ENCODE peak calls at places on chromosomes 13 and 19, in seven cellular contexts. B is cardiac muscle cell, R is heart left ventricle, V is lower leg skin, P is GM23248, A is left ventricle myocardium inferior, X is esophagus squamous epithelium. S is an unnamed sample.

GRCh38 chr19:18049390-18049789 is 37.3 kb downstream of the IL12RB1 start:
- DNase-seq in B (no peak), R (peak; percentile 97), V (peak; percentile 95), P (peak; percentile 63), A (peak; percentile 96), X (no peak), S (peak; percentile 55)

GRCh38 chr19:16185925-16186234 is 670 bp downstream of the FAM32A start:
- DNase-seq in B (peak; percentile 73), R (no peak), V (no peak), P (no peak), A (no peak), X (no peak), S (no peak)

GRCh38 chr19:41187884-41188279 is 5.1 kb upstream of the CYP2S1 start:
- DNase-seq in B (no peak), R (no peak), V (no peak), P (no peak), A (no peak), X (no peak), S (no peak)

GRCh38 chr19:6509118-6509971 is 7.2 kb upstream of the TUBB4A start:
- DNase-seq in B (no peak), R (peak; percentile 40), V (peak; percentile 93), P (peak; percentile 40), A (peak; percentile 32), X (no peak), S (peak; percentile 83)

GRCh38 chr19:4656102-4656501 is 14.0 kb downstream of the MYDGF start:
- DNase-seq in B (no peak), R (no peak), V (no peak), P (no peak), A (no peak), X (no peak), S (no peak)

GRCh38 chr19:17560205-17560595 is 4.8 kb downstream of the COLGALT1 start:
- DNase-seq in B (no peak), R (peak; percentile 45), V (no peak), P (peak; percentile 95), A (no peak), X (no peak), S (no peak)

GRCh38 chr19:47176071-47176626 is 45.5 kb downstream of the SAE1 start:
- DNase-seq in B (no peak), R (no peak), V (no peak), P (peak; percentile 81), A (no peak), X (no peak), S (no peak)

GRCh38 chr19:6164906-6165531 is 29.6 kb downstream of the ACSBG2 start:
- DNase-seq in B (no peak), R (no peak), V (peak; percentile 2), P (peak; percentile 5), A (no peak), X (no peak), S (no peak)

GRCh38 chr19:13839193-13839937 is 37.6 kb upstream of the NANOS3 start:
- DNase-seq in B (peak; percentile 36), R (peak; percentile 97), V (peak; percentile 97), P (peak; percentile 94), A (peak; percentile 95), X (no peak), S (no peak)

GRCh38 chr19:42420055-42420544 is 7.1 kb downstream of the LIPE start:
- DNase-seq in B (no peak), R (peak; percentile 36), V (no peak), P (peak; percentile 67), A (no peak), X (no peak), S (no peak)

GRCh38 chr13:28117689-28118377 is 17.5 kb upstream of the FLT3 start:
- DNase-seq in B (no peak), R (peak; percentile 79), V (no peak), P (no peak), A (peak; percentile 69), X (no peak), S (no peak)

GRCh38 chr19:33448159-33448516 is 73.5 kb downstream of the PEPD start:
- DNase-seq in B (no peak), R (no peak), V (no peak), P (no peak), A (peak; percentile 1), X (no peak), S (no peak)

GRCh38 chr13:48575014-48575413 is 42.1 kb upstream of the RCBTB2 start:
- DNase-seq in B (no peak), R (no peak), V (no peak), P (no peak), A (no peak), X (no peak), S (no peak)

GRCh38 chr19:41029524-41030432 is 38.7 kb downstream of the CYP2B6 start:
- DNase-seq in B (no peak), R (no peak), V (peak; percentile 58), P (no peak), A (no peak), X (no peak), S (no peak)

GRCh38 chr13:39607876-39608275 is 4.9 kb upstream of the LHFPL6 start:
- DNase-seq in B (no peak), R (no peak), V (no peak), P (no peak), A (no peak), X (no peak), S (no peak)

DNA sequence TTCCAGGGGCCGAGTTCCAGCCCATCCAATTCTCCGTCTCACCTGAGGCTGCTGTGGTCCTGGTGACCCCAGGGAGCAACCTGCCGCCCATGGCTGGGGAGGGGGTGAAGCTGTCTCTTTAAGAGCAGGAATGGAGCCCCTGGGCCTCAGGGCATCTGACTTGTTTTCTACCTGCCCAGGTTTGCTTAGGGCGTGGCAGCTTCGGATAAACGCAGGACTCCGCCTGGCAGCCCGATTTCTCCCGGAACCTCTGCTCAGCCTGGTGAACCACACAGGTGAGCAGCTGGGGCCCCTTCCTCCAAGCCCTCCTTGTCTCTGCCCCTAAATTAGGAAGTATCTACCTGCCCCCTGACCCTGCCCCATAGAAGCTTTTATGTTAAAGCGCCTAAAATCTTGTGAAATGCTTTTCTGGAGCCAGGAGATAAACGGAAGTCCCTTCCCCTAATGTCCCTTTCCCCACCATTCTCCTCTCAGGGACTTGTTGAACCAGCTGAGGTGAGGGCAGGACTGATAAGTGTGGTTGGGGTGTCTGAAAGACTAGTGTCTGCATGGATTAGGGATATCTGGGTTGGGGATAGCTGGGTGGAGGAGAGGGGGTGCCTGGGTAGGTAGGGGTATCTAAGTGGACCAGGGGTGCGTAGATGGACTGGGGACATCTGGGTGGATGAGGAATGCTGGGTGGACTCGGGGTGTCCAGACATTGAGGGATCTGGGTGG is 620 bp downstream of the FXYD3 start:
- DNase-seq in B (no peak), R (no peak), V (peak; percentile 89), P (no peak), A (no peak), X (no peak), S (no peak)
- H3K4me3 ChIP-seq in B (no peak overlapping the region), R (no peak overlapping the region), V (peak overlapping the region; percentile 36), P (no peak overlapping the region), A (peak overlapping the region; percentile 25), X (peak overlapping the region; percentile 52), S (no peak overlapping the region)

GRCh38 chr19:1502433-1503088 is 10.3 kb downstream of the ADAMTSL5 start:
- DNase-seq in B (no peak), R (no peak), V (no peak), P (no peak), A (no peak), X (no peak), S (no peak)

GRCh38 chr19:1503925-1504430 is 8.8 kb downstream of the ADAMTSL5 start:
- DNase-seq in B (no peak), R (no peak), V (no peak), P (no peak), A (no peak), X (no peak), S (no peak)

GRCh38 chr19:1497578-1498235 is 6.7 kb downstream of the REEP6 start:
- DNase-seq in B (no peak), R (no peak), V (no peak), P (no peak), A (no peak), X (no peak), S (no peak)

GRCh38 chr19:1503089-1503924 is 9.5 kb downstream of the ADAMTSL5 start:
- DNase-seq in B (peak; percentile 64), R (peak; percentile 62), V (no peak), P (peak; percentile 74), A (no peak), X (no peak), S (no peak)

DNA sequence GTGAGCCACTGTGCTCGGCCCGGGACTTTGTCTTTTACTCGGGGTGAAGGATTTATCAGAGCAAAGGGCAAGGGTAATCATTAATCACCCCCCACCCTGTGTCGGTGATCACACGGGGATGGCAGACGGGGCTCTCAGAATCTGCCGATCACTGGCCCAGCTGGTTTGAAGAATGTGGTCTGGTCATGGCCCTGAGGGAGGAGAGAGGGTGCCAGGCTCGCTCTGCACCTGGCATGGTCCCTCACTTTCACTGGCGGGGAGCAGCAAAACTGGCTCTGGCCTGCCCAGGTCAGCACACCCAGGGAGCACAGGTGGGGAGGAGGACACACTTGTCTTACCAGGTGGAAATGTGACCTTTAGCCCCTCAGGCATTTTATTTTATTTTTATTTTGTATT is 10.2 kb downstream of the REEP6 start:
- DNase-seq in B (no peak), R (no peak), V (no peak), P (no peak), A (no peak), X (no peak), S (no peak)
- H3K4me3 ChIP-seq in B (no peak overlapping the region), R (no peak overlapping the region), V (no peak overlapping the region), P (no peak overlapping the region), A (no peak overlapping the region), X (no peak overlapping the region), S (no peak overlapping the region)

GRCh38 chr13:42022796-42023493 is 25.5 kb upstream of the DGKH start:
- DNase-seq in B (no peak), R (no peak), V (no peak), P (no peak), A (no peak), X (no peak), S (no peak)

GRCh38 chr13:42028113-42028799 is 20.2 kb upstream of the DGKH start:
- DNase-seq in B (no peak), R (no peak), V (no peak), P (no peak), A (no peak), X (no peak), S (no peak)

DNA sequence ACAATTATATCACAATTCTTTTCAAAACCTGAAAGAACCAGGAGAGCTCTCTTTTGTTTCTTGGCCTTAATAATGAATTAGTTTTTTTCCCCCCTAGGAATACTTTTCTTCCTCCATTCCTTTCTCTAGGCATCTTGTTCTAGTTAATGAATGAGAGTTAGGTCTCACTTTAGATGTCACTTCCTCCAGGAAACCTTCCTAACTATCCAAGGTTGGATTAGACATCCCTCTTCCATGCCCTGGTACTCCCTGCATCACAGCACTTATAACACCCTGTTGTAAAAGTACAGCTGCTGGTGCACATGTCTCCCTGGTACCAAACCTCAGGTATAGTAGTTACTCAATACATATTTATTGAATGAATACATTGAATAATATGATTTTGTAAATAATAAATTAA is 21.2 kb upstream of the DGKH start:
- DNase-seq in B (no peak), R (no peak), V (no peak), P (no peak), A (no peak), X (no peak), S (no peak)
- H3K4me3 ChIP-seq in B (no peak overlapping the region), R (no peak overlapping the region), V (no peak overlapping the region), P (no peak overlapping the region), A (no peak overlapping the region), X (no peak overlapping the region), S (no peak overlapping the region)

DNA sequence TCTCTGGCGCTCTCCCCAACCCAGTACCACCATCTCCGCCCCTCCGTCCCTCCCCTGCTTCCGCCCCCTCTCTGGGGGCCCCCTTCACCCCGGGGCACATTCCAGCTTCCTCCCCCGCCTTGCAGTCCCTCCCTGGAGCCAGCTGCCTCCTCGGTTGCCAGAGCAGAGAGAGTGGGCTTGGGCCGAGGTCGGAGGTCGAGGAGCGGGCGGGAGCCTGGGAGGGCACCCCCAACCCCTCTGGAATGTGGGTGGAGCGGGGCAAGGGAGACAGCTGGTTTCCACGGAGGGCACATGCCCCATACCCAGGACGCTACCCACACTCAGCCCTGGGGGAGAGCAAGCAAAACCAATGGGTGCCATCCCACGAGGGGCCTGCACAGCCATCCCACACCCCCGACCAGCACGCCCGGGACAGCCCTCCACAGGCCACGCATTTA is 6.4 kb upstream of the CIRBP start:
- DNase-seq in B (no peak), R (no peak), V (no peak), P (no peak), A (no peak), X (no peak), S (no peak)
- H3K4me3 ChIP-seq in B (no peak overlapping the region), R (no peak overlapping the region), V (no peak overlapping the region), P (peak overlapping the region; percentile 81), A (peak overlapping the region; percentile 75), X (peak overlapping the region; percentile 61), S (no peak overlapping the region)